ENCODE peak calls at places on chromosomes 13 and 19, in six cellular contexts. C, S, L, X, V and Q are unnamed samples.

GRCh38 chr19:16376649-16377048 is 52.0 kb downstream of the KLF2 start:
- DNase-seq in V (no peak), C (no peak), L (no peak), S (peak), X (no peak), Q (peak)

GRCh38 chr13:113327766-113328391 is 30.8 kb downstream of the LAMP1 start:
- DNase-seq in X (no peak), S (no peak), L (no peak), C (no peak), V (no peak), Q (no peak)

GRCh38 chr19:40365613-40366401 is 17.3 kb downstream of the PLD3 start:
- DNase-seq in L (peak), V (peak), C (no peak), X (peak), S (peak), Q (peak)

GRCh38 chr13:28527629-28528028 is 32.7 kb upstream of the FLT1 start:
- DNase-seq in X (no peak), C (no peak), L (no peak), V (no peak), S (no peak), Q (peak)

GRCh38 chr13:20525601-20526544 is at the start of gene CRYL1:
- DNase-seq in C (peak), L (peak), V (peak), S (peak), X (peak), Q (peak)

GRCh38 chr19:4597975-4598671 is 38.6 kb upstream of the SEMA6B start:
- DNase-seq in V (no peak), X (peak), S (peak), C (no peak), L (no peak), Q (peak)

GRCh38 chr13:33497146-33497845 is 211.7 kb upstream of the STARD13 start:
- DNase-seq in V (no peak), X (peak), S (no peak), C (no peak), L (no peak), Q (no peak)

GRCh38 chr19:14843587-14843986 is 5.1 kb downstream of the OR7A10 start:
- DNase-seq in S (no peak), V (no peak), L (no peak), C (no peak), X (peak), Q (no peak)

GRCh38 chr19:5130371-5131030 is 161.6 kb downstream of the KDM4B start:
- DNase-seq in V (no peak), C (no peak), X (no peak), S (no peak), L (no peak), Q (no peak)